ENCODE peak calls at places on chromosomes 11 and 22, in eight cellular contexts. T is activated CD8-positive, alpha-beta memory T cell treated with anti-CD3 and anti-CD28 coated beads, Interleukin-2, amount 50 U/mL, for 4 hours; Y is fibroblast of pulmonary artery; S is body of pancreas; I is cardiac septum; Z is substantia nigra; R is T-helper 9 cell; L is adrenal gland. K is an unnamed sample.

GRCh38 chr11:66467034-66467659 is 442 bp downstream of the PELI3 start:
- DNase-seq in Z (no peak), S (peak; percentile 57), L (peak; percentile 58), I (no peak), R (no peak), Y (peak; percentile 38), T (no peak), K (peak; percentile 99)

GRCh38 chr11:93844568-93844967 is 5.8 kb downstream of the VSTM5 start:
- DNase-seq in I (no peak), Y (no peak), R (no peak), Z (no peak), S (no peak), T (no peak), L (no peak), K (no peak)

GRCh38 chr11:27795955-27796861 is 96.0 kb upstream of the BDNF start:
- DNase-seq in R (no peak), T (no peak), L (no peak), Y (no peak), Z (no peak), S (no peak), I (no peak), K (no peak)

GRCh38 chr11:26335903-26336302 is 4.0 kb downstream of the ANO3 start:
- DNase-seq in S (no peak), T (no peak), L (no peak), I (no peak), Z (no peak), R (no peak), Y (no peak), K (peak; percentile 6)

GRCh38 chr22:41288245-41288946 is 2.4 kb upstream of the RANGAP1 start:
- DNase-seq in Z (no peak), R (no peak), S (peak; percentile 61), L (peak; percentile 47), I (no peak), Y (peak; percentile 71), T (no peak), K (peak; percentile 81)

GRCh38 chr11:78914503-78914902 is 339.8 kb upstream of the NARS2 start:
- DNase-seq in S (no peak), L (no peak), I (no peak), T (no peak), Z (no peak), R (no peak), Y (no peak), K (no peak)

GRCh38 chr22:49770454-49771265 is 57.0 kb downstream of the BRD1 start:
- DNase-seq in L (no peak), Y (no peak), S (peak; percentile 2), T (peak; percentile 7), R (no peak), Z (no peak), I (no peak), K (no peak)

GRCh38 chr11:46977940-46978595 is 41.5 kb downstream of the CSTPP1 start:
- DNase-seq in Y (no peak), I (no peak), R (no peak), S (no peak), Z (no peak), T (no peak), L (no peak), K (no peak)

GRCh38 chr11:1349074-1349931 is 39.9 kb upstream of the TOLLIP start:
- DNase-seq in Y (no peak), I (peak; percentile 64), S (no peak), Z (no peak), R (no peak), L (no peak), T (no peak), K (no peak)

GRCh38 chr11:27234043-27234668 is 128.9 kb downstream of the CCDC34 start:
- DNase-seq in S (no peak), Z (no peak), Y (peak; percentile 86), R (no peak), T (no peak), I (no peak), L (peak; percentile 70), K (no peak)

GRCh38 chr11:58921778-58922390 is 17.4 kb upstream of the GLYATL1 start:
- DNase-seq in R (no peak), T (no peak), I (no peak), Y (no peak), L (no peak), Z (no peak), S (no peak), K (no peak)

GRCh38 chr22:36925388-36926290 is 12.2 kb downstream of the CSF2RB start:
- DNase-seq in T (no peak), L (no peak), Z (no peak), R (no peak), S (no peak), Y (peak; percentile 14), I (no peak), K (no peak)

GRCh38 chr11:116189378-116190170 is 583.2 kb downstream of the BUD13 start:
- DNase-seq in R (no peak), S (no peak), T (no peak), Z (no peak), I (peak; percentile 69), Y (no peak), L (no peak), K (no peak)

GRCh38 chr11:98107736-98108135 is 913.0 kb upstream of the CNTN5 start:
- DNase-seq in R (no peak), S (no peak), Y (no peak), I (no peak), Z (no peak), T (no peak), L (no peak), K (no peak)

GRCh38 chr11:122933434-122933833 is 48.2 kb downstream of the BSX start:
- DNase-seq in Y (no peak), Z (no peak), I (no peak), T (no peak), R (no peak), S (no peak), L (no peak), K (no peak)

GRCh38 chr11:20451568-20451967 is 64.1 kb downstream of the PRMT3 start:
- DNase-seq in I (no peak), S (no peak), Z (no peak), L (no peak), Y (peak; percentile 8), R (no peak), T (no peak), K (no peak)

GRCh38 chr11:64339754-64340408 is at the start of gene CCDC88B:
- DNase-seq in T (peak; percentile 83), L (no peak), S (peak; percentile 31), R (peak; percentile 82), I (peak; percentile 95), Z (no peak), Y (no peak), K (no peak)

GRCh38 chr11:77467993-77468392 is 5.9 kb downstream of the PAK1 start:
- DNase-seq in Y (peak; percentile 42), S (no peak), I (no peak), Z (no peak), R (no peak), L (no peak), T (no peak), K (no peak)

GRCh38 chr11:65932558-65932919 is 12.7 kb upstream of the TSGA10IP start:
- DNase-seq in I (no peak), R (no peak), Z (no peak), S (no peak), L (no peak), Y (peak; percentile 22), T (no peak), K (no peak)

GRCh38 chr11:71998649-71999310 is at the start of gene IL18BP:
- DNase-seq in Z (no peak), S (no peak), L (peak; percentile 52), R (peak; percentile 21), Y (no peak), T (no peak), I (no peak), K (no peak)

GRCh38 chr11:120792306-120792705 is 231.6 kb upstream of the TBCEL start:
- DNase-seq in Y (no peak), S (no peak), T (no peak), R (no peak), Z (no peak), I (no peak), L (no peak), K (no peak)

GRCh38 chr11:126607374-126607773 is 251.9 kb downstream of the ST3GAL4 start:
- DNase-seq in L (peak; percentile 67), T (no peak), Z (peak; percentile 41), R (no peak), I (no peak), Y (peak; percentile 49), S (peak; percentile 71), K (peak; percentile 45)

K was measured in HuH-7.5.